ENCODE peak calls at places on chromosomes 13 and 19, in seven cellular contexts. One of them, this sample, is unnamed.

GRCh38 chr13:26335158-26335557 is 81.2 kb downstream of the CDK8 start:
- DNase-seq in NCI-H146: no peak
- DNase-seq in activated gamma-delta T cell treated with anti-CD3 and anti-CD28 coated beads, Interleukin-2, amount 50 U/mL, for 16 hours: no peak
- DNase-seq in colonic mucosa: no peak
- DNase-seq in NCI-H1092: no peak
- DNase-seq in fibroblast of the conjunctiva: no peak
- DNase-seq in adrenal gland: no peak
- DNase-seq in this sample: no peak

GRCh38 chr13:52665325-52665724 is 12.7 kb downstream of the SUGT1 start:
- DNase-seq in adrenal gland: no peak
- DNase-seq in fibroblast of the conjunctiva: no peak
- DNase-seq in activated gamma-delta T cell treated with anti-CD3 and anti-CD28 coated beads, Interleukin-2, amount 50 U/mL, for 16 hours: no peak
- DNase-seq in NCI-H146: peak
- DNase-seq in NCI-H1092: no peak
- DNase-seq in colonic mucosa: no peak
- DNase-seq in this sample: no peak

GRCh38 chr19:18046066-18046718 is 38.2 kb downstream of the ARRDC2 start:
- DNase-seq in activated gamma-delta T cell treated with anti-CD3 and anti-CD28 coated beads, Interleukin-2, amount 50 U/mL, for 16 hours: no peak
- DNase-seq in adrenal gland: no peak
- DNase-seq in colonic mucosa: no peak
- DNase-seq in fibroblast of the conjunctiva: no peak
- DNase-seq in NCI-H1092: no peak
- DNase-seq in NCI-H146: no peak
- DNase-seq in this sample: peak

GRCh38 chr19:4375164-4375619 is 25.2 kb downstream of the SH3GL1 start:
- DNase-seq in NCI-H1092: no peak
- DNase-seq in adrenal gland: peak
- DNase-seq in colonic mucosa: peak
- DNase-seq in activated gamma-delta T cell treated with anti-CD3 and anti-CD28 coated beads, Interleukin-2, amount 50 U/mL, for 16 hours: no peak
- DNase-seq in fibroblast of the conjunctiva: no peak
- DNase-seq in NCI-H146: peak
- DNase-seq in this sample: no peak

GRCh38 chr19:8610928-8611284 is 391 bp upstream of the ADAMTS10 start:
- DNase-seq in NCI-H146: no peak
- DNase-seq in NCI-H1092: no peak
- DNase-seq in activated gamma-delta T cell treated with anti-CD3 and anti-CD28 coated beads, Interleukin-2, amount 50 U/mL, for 16 hours: no peak
- DNase-seq in adrenal gland: no peak
- DNase-seq in colonic mucosa: no peak
- DNase-seq in fibroblast of the conjunctiva: no peak
- DNase-seq in this sample: no peak

GRCh38 chr13:20993661-20994440 is 67.5 kb downstream of the LATS2 start:
- DNase-seq in fibroblast of the conjunctiva: no peak
- DNase-seq in NCI-H1092: no peak
- DNase-seq in colonic mucosa: no peak
- DNase-seq in adrenal gland: no peak
- DNase-seq in activated gamma-delta T cell treated with anti-CD3 and anti-CD28 coated beads, Interleukin-2, amount 50 U/mL, for 16 hours: no peak
- DNase-seq in NCI-H146: no peak
- DNase-seq in this sample: no peak

GRCh38 chr13:59734393-59734792 is 429.3 kb downstream of the DIAPH3 start:
- DNase-seq in NCI-H1092: no peak
- DNase-seq in fibroblast of the conjunctiva: no peak
- DNase-seq in colonic mucosa: no peak
- DNase-seq in activated gamma-delta T cell treated with anti-CD3 and anti-CD28 coated beads, Interleukin-2, amount 50 U/mL, for 16 hours: no peak
- DNase-seq in NCI-H146: peak
- DNase-seq in adrenal gland: no peak
- DNase-seq in this sample: peak

GRCh38 chr19:18157465-18158063 is 4.6 kb downstream of the PIK3R2 start:
- DNase-seq in fibroblast of the conjunctiva: no peak
- DNase-seq in colonic mucosa: no peak
- DNase-seq in activated gamma-delta T cell treated with anti-CD3 and anti-CD28 coated beads, Interleukin-2, amount 50 U/mL, for 16 hours: no peak
- DNase-seq in adrenal gland: peak
- DNase-seq in NCI-H1092: peak
- DNase-seq in NCI-H146: peak
- DNase-seq in this sample: no peak

GRCh38 chr13:51674276-51674675 is 90.0 kb downstream of the WDFY2 start:
- DNase-seq in activated gamma-delta T cell treated with anti-CD3 and anti-CD28 coated beads, Interleukin-2, amount 50 U/mL, for 16 hours: no peak
- DNase-seq in adrenal gland: no peak
- DNase-seq in fibroblast of the conjunctiva: no peak
- DNase-seq in colonic mucosa: peak
- DNase-seq in NCI-H1092: no peak
- DNase-seq in NCI-H146: no peak
- DNase-seq in this sample: no peak

GRCh38 chr19:17073869-17074627 is 1.2 kb downstream of the HAUS8 start:
- DNase-seq in NCI-H1092: no peak
- DNase-seq in activated gamma-delta T cell treated with anti-CD3 and anti-CD28 coated beads, Interleukin-2, amount 50 U/mL, for 16 hours: no peak
- DNase-seq in adrenal gland: no peak
- DNase-seq in colonic mucosa: peak
- DNase-seq in fibroblast of the conjunctiva: no peak
- DNase-seq in NCI-H146: peak
- DNase-seq in this sample: no peak

This sample was measured in stimulated activated CD4-positive, alpha-beta T cell treated with anti-CD3 and anti-CD28 coated beads, Interleukin-1b, Interleukin-23, amount 100 ng/mL, for 48 hours.